ENCODE peak calls at places on chromosomes 6 and 20, in nine cellular contexts. O, S, C, E, N, F, A, H and Y are unnamed samples.

GRCh38 chr6:132964101-132964867 is 149.9 kb downstream of the RPS12 start:
- DNase-seq in O (no peak), S (peak), C (no peak), E (peak), N (no peak), F (no peak), A (no peak), H (no peak), Y (no peak)

GRCh38 chr6:100617633-100618348 is 153.1 kb upstream of the SIM1 start:
- DNase-seq in O (no peak), S (peak), C (no peak), E (peak), N (no peak), F (no peak), A (no peak), H (no peak), Y (no peak)

GRCh38 chr6:38239719-38240451 is 399.8 kb downstream of the BTBD9 start:
- DNase-seq in O (no peak), S (no peak), C (no peak), E (peak), N (no peak), F (no peak), A (no peak), H (no peak), Y (no peak)

GRCh38 chr6:126696921-126697693 is 357.2 kb downstream of the CENPW start:
- DNase-seq in O (no peak), S (peak), C (no peak), E (no peak), N (no peak), F (peak), A (no peak), H (no peak), Y (no peak)

GRCh38 chr20:17882065-17882833 is 86.3 kb downstream of the SNX5 start:
- DNase-seq in O (no peak), S (no peak), C (no peak), E (peak), N (no peak), F (no peak), A (no peak), H (no peak), Y (no peak)

GRCh38 chr20:55882922-55883321 is 122.4 kb downstream of the CBLN4 start:
- DNase-seq in O (no peak), S (no peak), C (no peak), E (no peak), N (no peak), F (no peak), A (peak), H (no peak), Y (no peak)

GRCh38 chr20:54272901-54273488 is 65.1 kb downstream of the PFDN4 start:
- DNase-seq in O (no peak), S (no peak), C (no peak), E (no peak), N (no peak), F (no peak), A (peak), H (no peak), Y (no peak)

GRCh38 chr6:100458841-100459154 is 5.9 kb downstream of the SIM1 start:
- DNase-seq in O (no peak), S (no peak), C (no peak), E (peak), N (no peak), F (no peak), A (no peak), H (no peak), Y (no peak)

GRCh38 chr6:75210885-75211739 is 5.3 kb upstream of the COL12A1 start:
- DNase-seq in O (peak), S (peak), C (no peak), E (peak), N (peak), F (no peak), A (peak), H (no peak), Y (no peak)

GRCh38 chr20:38460040-38460623 is 12.5 kb upstream of the RALGAPB start:
- DNase-seq in O (no peak), S (peak), C (no peak), E (peak), N (no peak), F (no peak), A (peak), H (no peak), Y (no peak)

GRCh38 chr6:33762713-33763112 is 16.0 kb upstream of the IP6K3 start:
- DNase-seq in O (no peak), S (no peak), C (no peak), E (no peak), N (no peak), F (no peak), A (no peak), H (no peak), Y (no peak)

GRCh38 chr6:128491041-128491642 is 29.3 kb downstream of the PTPRK start:
- DNase-seq in O (no peak), S (peak), C (no peak), E (no peak), N (no peak), F (no peak), A (peak), H (no peak), Y (no peak)

GRCh38 chr6:156449569-156449968 is 327.6 kb upstream of the ARID1B start:
- DNase-seq in O (no peak), S (no peak), C (no peak), E (no peak), N (no peak), F (no peak), A (no peak), H (no peak), Y (no peak)

GRCh38 chr20:24890286-24890685 is 58.8 kb upstream of the CST7 start:
- DNase-seq in O (no peak), S (no peak), C (no peak), E (no peak), N (no peak), F (no peak), A (no peak), H (no peak), Y (no peak)

GRCh38 chr6:39387785-39388184 is 65.3 kb upstream of the KCNK16 start:
- DNase-seq in O (no peak), S (no peak), C (no peak), E (no peak), N (no peak), F (no peak), A (no peak), H (no peak), Y (no peak)

GRCh38 chr6:149336529-149336928 is 19.0 kb downstream of the TAB2 start:
- DNase-seq in O (no peak), S (peak), C (no peak), E (no peak), N (no peak), F (no peak), A (peak), H (no peak), Y (no peak)

GRCh38 chr6:17536586-17536985 is 63.5 kb upstream of the FAM8A1 start:
- DNase-seq in O (no peak), S (no peak), C (no peak), E (no peak), N (no peak), F (no peak), A (no peak), H (no peak), Y (no peak)

GRCh38 chr6:68638225-68638900 is 3.3 kb downstream of the ADGRB3 start:
- DNase-seq in O (no peak), S (peak), C (no peak), E (peak), N (peak), F (no peak), A (peak), H (no peak), Y (no peak)

GRCh38 chr20:43983359-43983758 is 68.7 kb downstream of the TOX2 start:
- DNase-seq in O (no peak), S (no peak), C (no peak), E (no peak), N (peak), F (peak), A (peak), H (no peak), Y (no peak)

GRCh38 chr6:150628908-150629307 is 29.2 kb downstream of the PLEKHG1 start:
- DNase-seq in O (no peak), S (no peak), C (no peak), E (no peak), N (no peak), F (no peak), A (no peak), H (no peak), Y (no peak)

GRCh38 chr6:35742842-35743241 is 6.0 kb downstream of the ARMC12 start:
- DNase-seq in O (no peak), S (no peak), C (no peak), E (no peak), N (no peak), F (peak), A (no peak), H (no peak), Y (no peak)

GRCh38 chr20:8095648-8096572 is 36.2 kb upstream of the PLCB1 start:
- DNase-seq in O (no peak), S (peak), C (no peak), E (peak), N (no peak), F (no peak), A (no peak), H (no peak), Y (no peak)

GRCh38 chr6:163579880-163580295 is 165.4 kb downstream of the QKI start:
- DNase-seq in O (no peak), S (peak), C (no peak), E (no peak), N (no peak), F (no peak), A (no peak), H (no peak), Y (no peak)

GRCh38 chr6:138837246-138837645 is 41.4 kb downstream of the ECT2L start:
- DNase-seq in O (no peak), S (no peak), C (no peak), E (no peak), N (no peak), F (no peak), A (no peak), H (no peak), Y (no peak)

GRCh38 chr20:4449977-4450715 is 271.6 kb upstream of the PRND start:
- DNase-seq in O (no peak), S (peak), C (no peak), E (peak), N (no peak), F (peak), A (peak), H (no peak), Y (no peak)